ENCODE peak calls at places on chromosomes 13 and 19, in six cellular contexts. W is IMR-90, I is H1, X is neuronal stem cell, U is H9, V is trophoblast cell. S is an unnamed sample.

GRCh38 chr13:45468676-45469075 is 3.9 kb downstream of the COG3 start:
- DNase-seq in I (no peak), V (peak), X (no peak), U (no peak), W (no peak), S (no peak)

GRCh38 chr13:40206241-40207109 is 460.0 kb downstream of the FOXO1 start:
- DNase-seq in X (no peak), U (no peak), V (no peak), W (peak), I (no peak), S (no peak)

GRCh38 chr13:32537580-32538233 is 888 bp downstream of the N4BP2L2 start:
- DNase-seq in V (peak), I (no peak), U (peak), W (no peak), X (no peak), S (no peak)

GRCh38 chr13:96728463-96728862 is 265.8 kb downstream of the OXGR1 start:
- DNase-seq in W (no peak), U (no peak), V (peak), I (no peak), X (no peak), S (no peak)

GRCh38 chr19:23203841-23204344 is 46.3 kb downstream of the ZNF724 start:
- DNase-seq in X (no peak), U (peak), I (peak), W (no peak), V (no peak), S (no peak)

GRCh38 chr13:38538412-38538811 is 148.5 kb upstream of the FREM2 start:
- DNase-seq in I (no peak), W (no peak), X (no peak), V (no peak), U (peak), S (no peak)

GRCh38 chr13:97600438-97601080 is 166.6 kb downstream of the RAP2A start:
- DNase-seq in W (peak), X (no peak), I (no peak), V (peak), U (no peak), S (peak)

GRCh38 chr19:7182489-7182888 is 111.7 kb downstream of the INSR start:
- DNase-seq in W (no peak), X (no peak), U (no peak), V (no peak), I (no peak), S (no peak)

GRCh38 chr19:11159598-11160001 is 4.0 kb upstream of the SPC24 start:
- DNase-seq in W (peak), V (no peak), X (no peak), I (no peak), U (no peak), S (peak)

GRCh38 chr13:91375119-91375729 is 23.2 kb upstream of the GPC5 start:
- DNase-seq in X (no peak), I (no peak), V (peak), U (no peak), W (peak), S (peak)

GRCh38 chr13:33235078-33235477 is 50.5 kb downstream of the STARD13 start:
- DNase-seq in I (no peak), W (peak), X (no peak), U (no peak), V (peak), S (peak)

GRCh38 chr13:43377955-43378354 is 354.6 kb downstream of the DNAJC15 start:
- DNase-seq in W (peak), I (no peak), U (no peak), X (no peak), V (no peak), S (no peak)

GRCh38 chr19:19463348-19464117 is 51.8 kb downstream of the TSSK6 start:
- DNase-seq in V (no peak), I (no peak), W (peak), U (no peak), X (no peak), S (peak)

GRCh38 chr19:19465436-19466070 is 49.8 kb downstream of the TSSK6 start:
- DNase-seq in X (no peak), W (no peak), U (no peak), I (no peak), V (no peak), S (no peak)

GRCh38 chr19:19466201-19466600 is 49.1 kb downstream of the TSSK6 start:
- DNase-seq in V (no peak), X (no peak), I (no peak), W (no peak), U (no peak), S (no peak)

GRCh38 chr19:19461671-19462622 is 53.4 kb downstream of the TSSK6 start:
- DNase-seq in I (peak), W (no peak), X (peak), U (peak), V (no peak), S (peak)

GRCh38 chr19:19464339-19465098 is 50.8 kb downstream of the TSSK6 start:
- DNase-seq in I (no peak), V (peak), W (peak), X (peak), U (no peak), S (peak)
- H3K18ac ChIP-seq in I (peak), V (peak), W (peak), X (peak), U (peak), S (peak)

GRCh38 chr19:5066768-5067167 is 97.9 kb downstream of the KDM4B start:
- DNase-seq in I (no peak), W (no peak), X (no peak), V (no peak), U (no peak), S (no peak)

GRCh38 chr19:5063873-5064645 is 95.1 kb downstream of the KDM4B start:
- DNase-seq in W (no peak), V (no peak), X (no peak), U (no peak), I (no peak), S (no peak)

GRCh38 chr19:5067666-5068065 is 98.8 kb downstream of the KDM4B start:
- DNase-seq in U (no peak), X (no peak), I (no peak), V (no peak), W (no peak), S (no peak)

GRCh38 chr19:5064896-5065295 is 96.0 kb downstream of the KDM4B start:
- DNase-seq in W (no peak), X (no peak), U (no peak), V (no peak), I (no peak), S (no peak)

DNA sequence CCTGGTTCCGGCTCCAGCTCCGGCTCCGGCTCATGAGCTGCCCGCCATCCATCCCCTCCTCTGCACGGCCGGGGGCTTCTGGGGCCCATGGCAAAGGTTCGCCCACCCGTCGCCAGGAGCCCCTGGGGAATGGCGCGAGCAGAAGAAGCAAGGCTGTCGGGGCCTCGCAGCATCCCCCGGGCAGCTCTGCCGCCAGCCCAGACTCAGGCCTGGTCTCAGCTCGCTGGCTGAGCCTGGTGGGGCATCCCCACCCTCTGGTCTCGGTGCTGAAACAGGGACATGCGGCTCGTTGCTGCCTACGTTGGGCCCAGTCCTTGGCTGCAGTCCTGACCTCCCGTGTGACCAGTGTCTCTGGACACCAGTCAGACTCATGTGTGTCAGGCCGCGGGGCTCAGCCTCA is 96.8 kb downstream of the KDM4B start:
- DNase-seq in W (no peak), V (no peak), U (no peak), X (no peak), I (no peak), S (no peak)
- H2AFZ ChIP-seq in W (no peak), V (no peak), U (no peak), X (no peak), I (no peak), S (no peak)

GRCh38 chr19:1168562-1168873 is 5.5 kb downstream of the SBNO2 start:
- DNase-seq in U (no peak), I (no peak), X (no peak), W (no peak), V (no peak), S (no peak)
- H3K9ac ChIP-seq in U (no peak), I (no peak), X (no peak), W (peak), V (no peak), S (peak)

GRCh38 chr19:3036119-3036794 is 7.2 kb upstream of the TLE2 start:
- DNase-seq in V (peak), U (peak), I (peak), X (peak), W (peak), S (peak)

GRCh38 chr19:3033595-3034193 is 4.6 kb upstream of the TLE2 start:
- DNase-seq in I (no peak), W (no peak), X (no peak), U (no peak), V (peak), S (no peak)

GRCh38 chr19:3034194-3034844 is 5.2 kb upstream of the TLE2 start:
- DNase-seq in U (no peak), V (no peak), X (no peak), I (no peak), W (peak), S (peak)

GRCh38 chr19:3035542-3036118 is 6.5 kb upstream of the TLE2 start:
- DNase-seq in W (peak), V (peak), I (peak), U (peak), X (peak), S (peak)

GRCh38 chr19:3034845-3035541 is 5.9 kb upstream of the TLE2 start:
- DNase-seq in W (peak), X (no peak), U (no peak), V (no peak), I (no peak), S (peak)
- H3K18ac ChIP-seq in W (peak), X (peak), U (peak), V (no peak), I (peak), S (peak)

GRCh38 chr19:32407004-32407992 is 1.7 kb downstream of the DPY19L3 start:
- DNase-seq in W (peak), U (no peak), V (no peak), X (no peak), I (no peak), S (peak)
- H2AFZ ChIP-seq in W (no peak), U (no peak), V (no peak), X (no peak), I (no peak), S (no peak)